ENCODE peak calls at places on chromosomes 4 and X, in four cellular contexts. P is stimulated activated CD4-positive, alpha-beta T cell treated with anti-CD3 and anti-CD28 coated beads, Interleukin-12 subunit alpha, Interleukin-12 subunit beta, amount 100 ng/mL, for 4 hours; G is activated B cell treated with CpG ODN at 0.5 μM for 24 hours; V is NCI-H1105 treated with DMSO at 0.1 percent for 48 hours. E is an unnamed sample.
A peak's percentile ranks its signal among the peaks of the same experiment; 100 is the strongest.

GRCh38 chr4:156137971-156138581 is 184.4 kb upstream of the CTSO start:
- DNase-seq in G (no peak), P (no peak), V (no peak), E (no peak)

GRCh38 chr4:61200195-61200990 is at the start of gene ADGRL3:
- DNase-seq in G (no peak), V (peak; percentile 66), P (no peak), E (peak; percentile 52)

GRCh38 chr4:152937535-152938236 is 1.6 kb downstream of the FHDC1 start:
- DNase-seq in P (peak; percentile 10), V (peak; percentile 10), G (peak; percentile 34), E (no peak)

GRCh38 chrX:19725545-19726102 is 161.8 kb downstream of the SH3KBP1 start:
- DNase-seq in V (no peak), G (no peak), P (no peak), E (no peak)

GRCh38 chr4:110955748-110956147 is 332.9 kb upstream of the PITX2 start:
- DNase-seq in V (no peak), G (no peak), P (no peak), E (no peak)

GRCh38 chrX:16838202-16839066 is 31.7 kb downstream of the RBBP7 start:
- DNase-seq in G (no peak), V (no peak), P (no peak), E (no peak)

GRCh38 chrX:110145854-110146253 is 142.9 kb downstream of the TMEM164 start:
- DNase-seq in P (peak; percentile 13), V (peak; percentile 6), G (no peak), E (peak; percentile 21)

GRCh38 chr4:178963646-178964045 is 1521.4 kb upstream of the AGA start:
- DNase-seq in P (no peak), V (no peak), G (no peak), E (no peak)

GRCh38 chrX:13687203-13687602 is 1.7 kb upstream of the RAB9A start:
- DNase-seq in V (no peak), P (no peak), G (no peak), E (no peak)

GRCh38 chr4:119286377-119287002 is 35.4 kb downstream of the FABP2 start:
- DNase-seq in G (no peak), P (no peak), V (no peak), E (no peak)

GRCh38 chr4:92714640-92715039 is 410.9 kb downstream of the GRID2 start:
- DNase-seq in V (no peak), G (no peak), P (no peak), E (no peak)

GRCh38 chr4:86358176-86358701 is 1.6 kb downstream of the MAPK10 start:
- DNase-seq in G (no peak), V (no peak), P (no peak), E (no peak)

GRCh38 chr4:148651991-148652390 is 209.8 kb upstream of the NR3C2 start:
- DNase-seq in G (no peak), V (no peak), P (no peak), E (no peak)

GRCh38 chrX:17588303-17588702 is 149.0 kb upstream of the SCML1 start:
- DNase-seq in V (no peak), P (no peak), G (no peak), E (no peak)

E was measured in NCI-H2171 treated with DMSO at 0.1 percent for 48 hours.